ENCODE peak calls at places on chromosome 16, in eight cellular contexts. T, F, G, H, U, K, R and O are unnamed samples.

GRCh38 chr16:82192665-82193064 is 22.6 kb upstream of the MPHOSPH6 start:
- DNase-seq in H (no peak), T (no peak), G (no peak), F (no peak), U (peak), K (no peak), R (no peak), O (no peak)

GRCh38 chr16:970766-971581 is at the start of gene LMF1:
- DNase-seq in H (peak), G (peak), T (peak), R (peak), K (peak), U (no peak), F (peak), O (peak)

GRCh38 chr16:86219655-86220445 is 290.5 kb upstream of the FOXF1 start:
- DNase-seq in T (no peak), F (no peak), K (no peak), U (peak), G (peak), R (peak), H (no peak), O (no peak)

GRCh38 chr16:65409505-65409904 is 287.6 kb upstream of the CDH11 start:
- DNase-seq in G (no peak), R (no peak), K (no peak), U (no peak), H (no peak), F (no peak), T (no peak), O (no peak)

GRCh38 chr16:81107506-81107905 is 11.3 kb upstream of the GCSH start:
- DNase-seq in H (no peak), T (no peak), G (peak), F (no peak), U (no peak), K (peak), R (no peak), O (no peak)

GRCh38 chr16:53518550-53519416 is 15.8 kb upstream of the AKTIP start:
- DNase-seq in F (no peak), U (no peak), G (no peak), H (no peak), R (no peak), T (no peak), K (no peak), O (no peak)

GRCh38 chr16:11530171-11530940 is 56.4 kb downstream of the LITAF start:
- DNase-seq in F (no peak), U (no peak), H (no peak), T (no peak), K (no peak), G (no peak), R (no peak), O (no peak)

GRCh38 chr16:73365010-73365409 is 317.1 kb upstream of the ZFHX3 start:
- DNase-seq in K (peak), F (no peak), R (peak), G (no peak), T (peak), U (no peak), H (no peak), O (no peak)

GRCh38 chr16:71367243-71367976 is 8.9 kb downstream of the CALB2 start:
- DNase-seq in U (no peak), T (no peak), R (peak), G (no peak), H (no peak), F (no peak), K (peak), O (peak)

GRCh38 chr16:79751785-79752184 is 151.2 kb upstream of the MAF start:
- DNase-seq in G (no peak), T (no peak), U (no peak), K (no peak), F (peak), H (peak), R (no peak), O (no peak)

GRCh38 chr16:71894229-71894920 is 956 bp upstream of the IST1 start:
- DNase-seq in F (peak), H (peak), K (peak), G (peak), U (no peak), R (peak), T (no peak), O (no peak)

GRCh38 chr16:86480444-86480843 is 29.9 kb upstream of the FOXF1 start:
- DNase-seq in H (no peak), F (no peak), R (no peak), G (no peak), K (no peak), T (no peak), U (no peak), O (no peak)

GRCh38 chr16:66097746-66098145 is 268.7 kb upstream of the CDH5 start:
- DNase-seq in G (no peak), R (no peak), H (no peak), U (no peak), K (no peak), F (no peak), T (no peak), O (no peak)

GRCh38 chr16:47034455-47034854 is 61.0 kb upstream of the DNAJA2 start:
- DNase-seq in R (no peak), T (no peak), K (no peak), F (no peak), H (no peak), G (no peak), U (no peak), O (no peak)

GRCh38 chr16:31184888-31185287 is 4.9 kb downstream of the FUS start:
- DNase-seq in K (no peak), G (no peak), H (no peak), F (no peak), T (no peak), R (no peak), U (no peak), O (no peak)

GRCh38 chr16:54054237-54054780 is 232.3 kb downstream of the IRX3 start:
- DNase-seq in F (no peak), H (no peak), K (no peak), U (no peak), G (no peak), R (no peak), T (no peak), O (no peak)

GRCh38 chr16:4261557-4262172 is 11.2 kb downstream of the TFAP4 start:
- DNase-seq in T (peak), U (no peak), R (peak), G (no peak), H (no peak), K (peak), F (no peak), O (peak)

GRCh38 chr16:82185012-82185411 is 15.0 kb upstream of the MPHOSPH6 start:
- DNase-seq in R (no peak), H (no peak), G (no peak), K (no peak), F (no peak), T (no peak), U (no peak), O (no peak)

GRCh38 chr16:55001931-55002330 is 71.3 kb downstream of the IRX5 start:
- DNase-seq in K (no peak), U (no peak), T (no peak), F (no peak), R (no peak), G (no peak), H (no peak), O (no peak)

GRCh38 chr16:1403036-1403435 is 11.5 kb downstream of the UNKL start:
- DNase-seq in G (no peak), F (no peak), H (no peak), K (no peak), T (no peak), U (no peak), R (no peak), O (no peak)

GRCh38 chr16:740764-741505 is at the start of gene CIAO3:
- DNase-seq in F (peak), K (peak), T (peak), R (peak), H (peak), U (peak), G (peak), O (peak)

GRCh38 chr16:60100371-60100770 is 1366.3 kb upstream of the GOT2 start:
- DNase-seq in G (no peak), T (no peak), U (no peak), R (no peak), K (no peak), H (no peak), F (no peak), O (no peak)
- TF ChIP-seq CTCF in G (no peak), T (no peak), U (no peak), R (no peak), K (no peak), H (no peak), F (no peak), O (no peak)

GRCh38 chr16:23398987-23399805 is 53.8 kb downstream of the COG7 start:
- DNase-seq in G (peak), T (no peak), K (no peak), H (no peak), R (peak), F (peak), U (no peak), O (no peak)
- TF ChIP-seq CTCF in G (no peak), T (no peak), K (no peak), H (no peak), R (no peak), F (no peak), U (no peak), O (no peak)

GRCh38 chr16:15946257-15947044 is 3.0 kb upstream of the ABCC1 start:
- DNase-seq in H (no peak), F (peak), K (peak), U (peak), R (no peak), T (no peak), G (no peak), O (no peak)
- TF ChIP-seq CTCF in H (no peak), F (peak), K (no peak), U (no peak), R (no peak), T (no peak), G (no peak), O (no peak)

DNA sequence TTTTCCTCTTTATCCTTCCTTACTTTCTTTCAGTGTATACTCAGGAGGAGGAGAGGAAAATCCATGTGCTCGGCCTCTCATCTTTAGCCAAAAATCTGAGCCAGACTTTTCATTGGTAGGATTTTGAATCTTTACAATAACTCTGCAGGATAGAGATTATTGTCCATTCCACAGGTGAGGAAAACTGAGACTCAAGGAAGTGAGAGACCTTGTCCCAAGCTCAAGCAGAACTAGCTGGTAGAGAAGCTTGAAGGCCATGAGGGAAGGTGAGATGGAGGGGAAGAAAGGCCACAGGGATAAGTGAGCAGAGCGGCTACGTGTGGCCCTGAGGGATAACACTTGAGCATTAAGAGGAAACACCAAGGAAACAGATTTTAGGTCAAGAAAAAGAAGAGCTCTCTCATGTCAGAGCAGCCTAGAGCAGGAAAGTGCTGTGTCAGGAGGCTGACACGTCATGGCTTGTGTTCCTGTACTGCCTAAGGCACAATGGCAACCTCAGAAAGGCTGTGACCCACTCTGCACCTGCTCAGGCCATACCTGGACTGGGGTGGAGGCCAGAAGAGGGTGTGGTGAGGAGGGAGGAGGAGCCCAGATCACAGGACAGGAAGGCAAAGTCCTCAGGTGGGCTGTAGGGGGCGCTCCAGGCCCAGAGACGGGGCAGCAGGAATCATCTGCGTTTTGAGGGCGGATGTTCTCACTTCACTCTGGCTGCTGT is 11.9 kb downstream of the MT4 start:
- DNase-seq in U (peak), R (peak), G (peak), K (peak), H (no peak), T (no peak), F (peak), O (peak)
- TF ChIP-seq CTCF in U (peak), R (peak), G (peak), K (peak), H (peak), T (peak), F (peak), O (peak)

GRCh38 chr16:15517743-15518142 is 83.4 kb downstream of the BMERB1 start:
- DNase-seq in U (no peak), K (no peak), T (no peak), G (no peak), F (no peak), R (no peak), H (no peak), O (no peak)
- TF ChIP-seq CTCF in U (no peak), K (no peak), T (no peak), G (no peak), F (no peak), R (no peak), H (no peak), O (no peak)

DNA sequence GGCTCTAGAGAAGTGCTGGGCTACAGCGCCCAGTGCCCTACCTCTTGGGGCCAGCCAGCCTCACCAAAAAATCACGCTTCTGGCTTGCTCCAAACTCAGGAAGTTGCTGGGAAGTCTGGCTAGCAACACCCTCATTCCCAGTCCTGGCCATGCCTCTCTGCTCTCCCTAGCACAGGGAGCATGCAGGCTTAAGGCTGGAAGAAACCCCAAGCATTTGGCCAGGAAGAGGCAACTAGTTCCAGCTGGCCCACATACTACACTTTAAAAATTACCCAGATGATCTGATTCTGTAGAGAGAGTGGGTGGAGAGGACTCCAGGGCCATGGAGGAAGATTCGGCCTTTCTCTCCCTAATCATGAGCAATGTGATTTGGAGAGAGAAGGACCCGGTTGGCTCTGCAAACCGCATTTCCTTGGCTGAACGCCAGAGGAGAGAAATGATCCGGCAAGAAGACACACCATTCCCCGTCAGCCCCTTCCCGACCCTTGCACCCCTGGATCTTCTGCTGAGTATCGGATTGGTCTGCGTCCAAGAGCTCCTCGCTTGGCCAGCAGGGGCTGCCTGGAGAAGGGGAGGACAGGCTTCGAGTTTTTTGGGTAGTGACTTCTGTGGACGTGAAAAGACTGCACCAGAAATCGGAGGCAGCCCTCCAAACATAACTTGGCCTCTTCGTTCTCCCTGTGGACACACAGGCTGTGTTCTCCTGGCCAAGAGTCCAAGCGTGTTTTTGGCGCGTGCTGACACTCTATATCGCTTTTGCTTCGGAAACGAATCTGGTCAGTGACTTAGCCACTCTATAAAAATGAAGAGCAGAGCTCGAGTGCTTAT is 406.3 kb downstream of the WWOX start:
- DNase-seq in R (no peak), K (no peak), T (peak), H (peak), F (no peak), G (peak), U (no peak), O (no peak)
- TF ChIP-seq CTCF in R (peak), K (no peak), T (no peak), H (peak), F (no peak), G (peak), U (no peak), O (no peak)

GRCh38 chr16:56652600-56652999 is 914 bp downstream of the MT1B start:
- DNase-seq in G (no peak), U (no peak), H (no peak), K (no peak), F (no peak), R (no peak), T (no peak), O (no peak)

GRCh38 chr16:56658476-56658875 is 717 bp downstream of the MT1F start:
- DNase-seq in R (no peak), F (no peak), K (no peak), H (no peak), U (no peak), T (no peak), G (no peak), O (no peak)

GRCh38 chr16:56653218-56653617 is 1.5 kb downstream of the MT1B start:
- DNase-seq in R (no peak), K (no peak), G (no peak), U (no peak), H (no peak), T (no peak), F (no peak), O (no peak)

GRCh38 chr16:56662357-56663354 is 4.9 kb downstream of the MT1F start:
- DNase-seq in T (no peak), F (no peak), K (no peak), U (no peak), G (no peak), R (no peak), H (no peak), O (no peak)

DNA sequence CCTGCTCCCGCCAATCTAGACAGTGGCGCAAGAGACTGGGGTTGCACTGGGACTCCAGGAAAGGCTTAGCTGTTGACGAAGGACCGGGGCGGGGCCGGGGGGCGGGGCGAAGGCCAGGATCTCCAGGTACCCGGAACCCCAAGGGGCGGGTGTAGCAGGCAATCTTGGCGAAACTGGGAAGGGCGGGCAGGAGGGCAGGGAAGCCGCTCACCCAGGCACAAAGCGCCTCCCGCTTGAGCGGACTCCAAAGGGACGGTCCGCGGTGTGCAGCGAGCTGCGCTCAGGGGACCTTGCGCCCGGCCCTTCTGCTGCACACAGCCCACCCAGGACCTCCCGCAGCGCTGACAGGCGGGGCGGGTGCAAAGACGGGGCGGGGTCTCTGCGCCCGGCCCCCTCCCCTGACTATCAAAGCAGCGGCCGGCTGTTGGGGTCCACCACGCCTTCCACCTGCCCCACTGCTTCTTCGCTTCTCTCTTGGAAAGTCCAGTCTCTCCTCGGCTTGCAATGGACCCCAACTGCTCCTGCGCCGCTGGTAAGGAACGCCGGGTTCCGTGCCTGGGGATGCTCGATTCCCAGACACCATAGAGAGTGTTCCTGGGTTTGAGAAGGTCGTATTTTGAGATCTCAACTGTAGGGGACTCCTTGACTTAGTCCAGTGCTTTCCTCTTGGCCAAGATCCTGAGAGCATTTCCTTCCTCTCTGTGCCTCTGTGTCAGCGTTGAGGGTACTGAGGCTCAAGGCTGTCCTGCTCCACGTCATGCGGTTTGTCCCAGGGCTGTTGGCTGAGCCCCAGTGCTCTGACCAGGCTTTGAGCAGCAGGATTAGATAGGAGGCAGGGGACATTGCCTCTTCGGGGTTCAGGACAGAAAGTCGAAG is at the start of gene MT1F:
- DNase-seq in H (peak), R (peak), U (no peak), T (no peak), K (peak), F (peak), G (peak), O (peak)
- TF ChIP-seq CTCF in H (no peak), R (no peak), U (no peak), T (no peak), K (no peak), F (no peak), G (no peak), O (no peak)

DNA sequence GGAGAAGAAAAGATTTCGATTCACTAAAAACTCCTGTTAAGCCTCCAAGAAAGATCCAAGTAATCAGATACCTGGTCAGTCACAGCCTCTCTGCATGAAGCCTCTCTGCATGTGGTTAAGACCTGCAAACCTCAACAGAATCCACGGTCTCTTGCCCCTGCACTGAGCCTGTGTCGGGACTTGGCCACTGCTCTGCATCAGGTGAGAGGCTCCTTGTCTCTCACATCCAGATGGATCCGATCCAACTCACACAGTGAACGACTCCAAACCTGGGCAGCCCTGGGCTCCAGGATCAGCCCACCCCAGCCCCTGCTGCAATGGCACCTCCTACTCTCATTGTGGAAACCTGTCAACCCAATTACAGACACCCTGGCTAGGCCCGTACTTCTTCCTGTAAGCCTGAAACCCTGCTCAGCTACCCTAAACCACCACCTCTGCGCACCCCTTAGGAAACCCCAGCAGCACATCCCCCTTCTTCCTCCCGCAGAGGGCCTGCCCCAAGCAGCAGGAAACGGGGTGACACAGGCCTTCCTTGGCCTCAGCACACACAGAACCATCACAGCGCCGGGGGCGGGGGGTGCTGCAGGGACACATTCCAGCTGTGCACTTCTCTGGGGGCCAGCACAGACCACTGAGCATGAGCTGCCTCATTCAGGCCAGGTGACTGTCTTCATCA is 129.5 kb downstream of the ANKRD11 start:
- DNase-seq in T (no peak), F (no peak), G (peak), K (no peak), U (no peak), H (no peak), R (no peak), O (no peak)
- TF ChIP-seq CTCF in T (no peak), F (no peak), G (no peak), K (no peak), U (no peak), H (no peak), R (no peak), O (no peak)